ENCODE peak calls at places on chromosome 10, in ten cellular contexts. J is nucleus accumbens; M is stomach; N is GM13976; F is T-helper 1 cell; Q is CD4-positive, alpha-beta T cell; R is memory B cell; U is activated CD4-positive, alpha-beta T cell treated with anti-CD3 and anti-CD28 coated beads for 4 hours; T is brain microvascular endothelial cell; D is AG04450. C is an unnamed sample.

GRCh38 chr10:18501198-18501597 is 150.2 kb downstream of the NSUN6 start:
- DNase-seq in N (peak; percentile 27), F (no peak), R (no peak), D (no peak), Q (no peak), U (no peak), T (peak; percentile 78), M (no peak), J (no peak), C (no peak)

GRCh38 chr10:24603333-24603732 is 120.4 kb downstream of the ARHGAP21 start:
- DNase-seq in Q (no peak), J (no peak), N (no peak), T (peak; percentile 48), M (no peak), F (no peak), U (no peak), R (no peak), D (no peak), C (no peak)

GRCh38 chr10:14926061-14926470 is 27.8 kb downstream of the DCLRE1C start:
- DNase-seq in U (no peak), N (no peak), F (no peak), J (no peak), T (no peak), D (no peak), R (no peak), Q (no peak), M (peak; percentile 66), C (no peak)

GRCh38 chr10:107206856-107207255 is 42.4 kb upstream of the SORCS1 start:
- DNase-seq in D (no peak), R (no peak), Q (no peak), F (no peak), U (no peak), M (no peak), N (no peak), J (no peak), T (no peak), C (no peak)

GRCh38 chr10:101901340-101901739 is 57.7 kb upstream of the KCNIP2 start:
- DNase-seq in M (no peak), Q (no peak), T (no peak), U (no peak), R (peak; percentile 50), N (peak; percentile 59), J (no peak), F (no peak), D (no peak), C (no peak)

GRCh38 chr10:116316533-116316932 is 7.7 kb upstream of the CCDC172 start:
- DNase-seq in F (no peak), M (no peak), U (no peak), D (no peak), N (no peak), T (no peak), Q (no peak), J (no peak), R (no peak), C (no peak)

GRCh38 chr10:31593124-31593523 is 274.1 kb downstream of the ZEB1 start:
- DNase-seq in J (no peak), R (no peak), Q (no peak), F (no peak), M (no peak), N (no peak), D (no peak), U (no peak), T (no peak), C (no peak)

GRCh38 chr10:95243318-95243617 is 47.5 kb downstream of the PDLIM1 start:
- DNase-seq in D (no peak), F (no peak), M (no peak), J (no peak), Q (no peak), R (no peak), N (no peak), U (no peak), T (no peak), C (no peak)

GRCh38 chr10:132574783-132575319 is 37.3 kb downstream of the INPP5A start:
- DNase-seq in Q (no peak), M (no peak), R (no peak), T (peak; percentile 54), J (no peak), N (no peak), F (no peak), U (no peak), D (no peak), C (no peak)

GRCh38 chr10:36280886-36281499 is 638.9 kb upstream of the FZD8 start:
- DNase-seq in R (no peak), D (no peak), M (no peak), F (no peak), J (no peak), T (peak; percentile 18), Q (no peak), U (no peak), N (no peak), C (no peak)

GRCh38 chr10:80382989-80383388 is 25.4 kb upstream of the PRXL2A start:
- DNase-seq in U (peak; percentile 46), J (no peak), Q (peak; percentile 35), M (no peak), D (no peak), T (peak; percentile 28), R (peak; percentile 43), F (peak; percentile 15), N (peak; percentile 64), C (no peak)

GRCh38 chr10:128337860-128338378 is 211.7 kb upstream of the MKI67 start:
- DNase-seq in U (no peak), F (no peak), N (no peak), Q (no peak), M (no peak), D (no peak), J (no peak), R (no peak), T (no peak), C (no peak)

GRCh38 chr10:119523916-119524719 is 18.4 kb downstream of the RGS10 start:
- DNase-seq in J (no peak), U (no peak), R (no peak), F (no peak), N (no peak), D (no peak), Q (no peak), T (no peak), M (no peak), C (no peak)

GRCh38 chr10:53010362-53010907 is 237.9 kb upstream of the MBL2 start:
- DNase-seq in R (no peak), M (no peak), U (no peak), T (no peak), D (no peak), N (no peak), F (no peak), Q (no peak), J (no peak), C (no peak)

GRCh38 chr10:103278862-103279298 is 1.9 kb downstream of the INA start:
- DNase-seq in Q (peak; percentile 27), M (peak; percentile 35), N (peak; percentile 65), J (no peak), D (no peak), R (peak; percentile 17), U (peak; percentile 19), T (peak; percentile 24), F (peak; percentile 16), C (peak; percentile 75)

GRCh38 chr10:91034042-91034441 is 113.2 kb upstream of the ANKRD1 start:
- DNase-seq in R (no peak), D (no peak), F (no peak), N (no peak), T (no peak), M (no peak), Q (no peak), U (peak; percentile 9), J (no peak), C (no peak)

GRCh38 chr10:43348511-43349312 is 22.7 kb upstream of the FXYD4 start:
- DNase-seq in Q (peak; percentile 86), T (peak; percentile 75), N (peak; percentile 93), U (peak; percentile 89), D (peak; percentile 37), M (peak; percentile 87), F (peak; percentile 81), R (peak; percentile 71), J (peak; percentile 89), C (peak; percentile 83)

GRCh38 chr10:86410542-86411124 is 44.0 kb upstream of the GRID1 start:
- DNase-seq in J (no peak), M (peak; percentile 71), Q (no peak), N (no peak), T (peak; percentile 70), U (no peak), D (peak; percentile 37), F (no peak), R (no peak), C (no peak)

GRCh38 chr10:11713186-11713743 is 28.9 kb upstream of the ECHDC3 start:
- DNase-seq in T (peak; percentile 87), N (no peak), J (no peak), R (no peak), D (no peak), Q (no peak), F (no peak), M (no peak), U (peak; percentile 14), C (no peak)

GRCh38 chr10:128875955-128876354 is 591.1 kb upstream of the MGMT start:
- DNase-seq in Q (no peak), U (no peak), D (no peak), T (peak; percentile 1), F (no peak), N (no peak), M (no peak), R (no peak), J (no peak), C (no peak)

GRCh38 chr10:31602541-31603244 is 283.7 kb downstream of the ZEB1 start:
- DNase-seq in R (no peak), N (no peak), T (peak; percentile 60), F (no peak), U (peak; percentile 7), J (peak; percentile 38), Q (no peak), D (no peak), M (peak; percentile 54), C (peak; percentile 53)

GRCh38 chr10:63115732-63116383 is 17.3 kb upstream of the NRBF2 start:
- DNase-seq in D (no peak), R (no peak), Q (no peak), U (no peak), M (peak; percentile 32), J (peak; percentile 67), F (no peak), T (peak; percentile 49), N (no peak), C (peak; percentile 53)

C was measured in neuronal stem cell.